ENCODE peak calls at places on chromosomes 13 and 19, in six cellular contexts. J is cardiac muscle cell, N is RWPE1, R is brain microvascular endothelial cell, X is PC-9, V is fibroblast of pulmonary artery. A is an unnamed sample.

GRCh38 chr13:48006396-48006795 is 5.3 kb upstream of the SUCLA2 start:
- DNase-seq in J (no peak), N (peak; percentile 28), R (no peak), X (peak; percentile 35), V (peak; percentile 27), A (peak; percentile 61)

GRCh38 chr19:55146078-55146647 is 2.8 kb downstream of the TNNT1 start:
- DNase-seq in J (peak; percentile 24), N (peak; percentile 73), R (no peak), X (peak; percentile 59), V (peak; percentile 24), A (peak; percentile 51)

GRCh38 chr19:30168760-30169159 is 203.4 kb upstream of the ZNF536 start:
- DNase-seq in J (no peak), N (no peak), R (no peak), X (no peak), V (no peak), A (no peak)

GRCh38 chr13:46278474-46278873 is 66.7 kb downstream of the LRRC63 start:
- DNase-seq in J (peak; percentile 14), N (no peak), R (no peak), X (no peak), V (no peak), A (no peak)

GRCh38 chr13:100510208-100510997 is 78.2 kb downstream of the GGACT start:
- DNase-seq in J (no peak), N (no peak), R (no peak), X (no peak), V (no peak), A (no peak)

GRCh38 chr19:58386166-58386575 is 898 bp upstream of the RPS5 start:
- DNase-seq in J (no peak), N (no peak), R (no peak), X (no peak), V (no peak), A (no peak)

GRCh38 chr13:23069571-23069970 is 111.2 kb upstream of the SGCG start:
- DNase-seq in J (peak; percentile 74), N (peak; percentile 59), R (no peak), X (no peak), V (peak; percentile 83), A (peak; percentile 1)

GRCh38 chr13:112447761-112448603 is 71.8 kb downstream of the SPACA7 start:
- DNase-seq in J (no peak), N (no peak), R (no peak), X (no peak), V (no peak), A (no peak)

DNA sequence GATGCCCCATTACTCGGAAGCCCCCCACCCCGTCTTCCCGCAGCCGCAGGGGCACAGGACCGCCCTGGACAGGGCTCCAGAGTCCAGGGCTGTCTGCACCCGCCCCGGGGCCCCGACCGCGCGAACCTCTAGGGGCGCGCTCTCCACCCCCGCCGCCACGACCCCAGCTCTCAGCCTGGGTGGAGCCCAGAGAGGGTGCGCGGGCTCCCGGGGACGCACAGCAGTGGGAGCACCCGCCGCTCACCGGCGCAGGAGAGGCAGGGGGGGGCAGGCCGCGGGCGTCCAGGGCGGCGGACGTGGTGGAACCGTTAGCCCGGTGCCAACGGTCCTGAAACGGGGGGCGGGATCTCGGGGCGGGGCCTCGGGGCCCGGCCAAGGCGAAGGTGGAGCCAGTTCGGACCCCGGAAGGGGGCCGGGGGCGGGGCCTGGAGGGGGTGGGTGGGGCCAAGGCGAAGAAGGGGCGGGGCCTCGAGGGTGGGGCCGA is at the start of gene ATP8B3:
- DNase-seq in J (no peak), N (peak; percentile 98), R (no peak), X (no peak), V (no peak), A (no peak)
- TF ChIP-seq CTCF in J (peak; percentile 8), N (peak; percentile 38), R (no peak), X (no peak), V (no peak), A (no peak)

GRCh38 chr13:102798653-102799543 is at the start of the genes BIVM and POGLUT2:
- DNase-seq in J (peak; percentile 95), N (peak; percentile 98), R (peak; percentile 95), X (peak; percentile 88), V (peak; percentile 94), A (peak; percentile 97)

GRCh38 chr13:102805680-102806079 is 6.8 kb downstream of the BIVM start:
- DNase-seq in J (no peak), N (no peak), R (no peak), X (no peak), V (no peak), A (no peak)

GRCh38 chr13:102799544-102800144 is 725 bp downstream of the BIVM start:
- DNase-seq in J (no peak), N (peak; percentile 13), R (peak; percentile 14), X (no peak), V (peak; percentile 19), A (peak; percentile 36)

GRCh38 chr13:102800145-102801041 is 1.5 kb downstream of the BIVM start:
- DNase-seq in J (peak; percentile 86), N (peak; percentile 79), R (peak; percentile 57), X (peak; percentile 59), V (peak; percentile 76), A (peak; percentile 83)
- TF ChIP-seq CTCF in J (peak; percentile 71), N (peak; percentile 85), R (peak; percentile 85), X (peak; percentile 82), V (peak; percentile 55), A (peak; percentile 83)

DNA sequence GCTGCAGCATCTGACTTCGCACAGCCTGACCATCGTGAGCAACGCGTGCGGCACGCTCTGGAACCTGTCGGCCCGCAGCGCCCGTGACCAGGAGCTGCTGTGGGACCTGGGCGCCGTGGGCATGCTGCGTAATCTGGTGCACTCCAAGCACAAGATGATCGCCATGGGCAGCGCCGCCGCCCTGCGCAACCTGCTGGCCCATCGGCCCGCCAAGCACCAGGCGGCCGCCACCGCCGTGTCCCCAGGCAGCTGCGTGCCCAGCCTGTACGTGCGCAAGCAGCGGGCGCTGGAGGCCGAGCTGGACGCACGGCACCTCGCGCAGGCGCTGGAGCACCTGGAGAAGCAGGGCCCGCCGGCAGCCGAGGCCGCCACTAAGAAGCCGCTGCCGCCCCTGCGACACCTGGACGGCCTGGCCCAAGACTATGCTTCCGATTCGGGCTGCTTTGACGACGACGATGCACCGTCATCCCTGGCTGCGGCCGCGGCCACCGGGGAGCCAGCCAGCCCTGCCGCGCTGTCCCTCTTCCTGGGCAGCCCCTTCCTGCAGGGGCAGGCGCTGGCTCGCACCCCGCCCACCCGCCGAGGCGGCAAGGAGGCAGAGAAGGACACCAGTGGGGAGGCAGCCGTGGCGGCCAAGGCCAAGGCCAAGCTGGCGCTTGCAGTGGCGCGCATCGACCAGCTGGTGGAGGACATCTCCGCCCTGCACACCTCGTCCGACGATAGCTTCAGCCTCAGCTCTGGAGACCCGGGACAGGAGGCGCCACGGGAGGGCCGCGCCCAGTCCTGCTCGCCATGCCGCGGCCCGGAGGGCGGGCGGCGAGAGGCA is 13.6 kb downstream of the C19orf25 start:
- DNase-seq in J (no peak), N (peak; percentile 61), R (no peak), X (no peak), V (no peak), A (peak; percentile 55)
- TF ChIP-seq CTCF in J (peak; percentile 55), N (peak; percentile 78), R (peak; percentile 56), X (no peak), V (peak; percentile 22), A (peak; percentile 33)

DNA sequence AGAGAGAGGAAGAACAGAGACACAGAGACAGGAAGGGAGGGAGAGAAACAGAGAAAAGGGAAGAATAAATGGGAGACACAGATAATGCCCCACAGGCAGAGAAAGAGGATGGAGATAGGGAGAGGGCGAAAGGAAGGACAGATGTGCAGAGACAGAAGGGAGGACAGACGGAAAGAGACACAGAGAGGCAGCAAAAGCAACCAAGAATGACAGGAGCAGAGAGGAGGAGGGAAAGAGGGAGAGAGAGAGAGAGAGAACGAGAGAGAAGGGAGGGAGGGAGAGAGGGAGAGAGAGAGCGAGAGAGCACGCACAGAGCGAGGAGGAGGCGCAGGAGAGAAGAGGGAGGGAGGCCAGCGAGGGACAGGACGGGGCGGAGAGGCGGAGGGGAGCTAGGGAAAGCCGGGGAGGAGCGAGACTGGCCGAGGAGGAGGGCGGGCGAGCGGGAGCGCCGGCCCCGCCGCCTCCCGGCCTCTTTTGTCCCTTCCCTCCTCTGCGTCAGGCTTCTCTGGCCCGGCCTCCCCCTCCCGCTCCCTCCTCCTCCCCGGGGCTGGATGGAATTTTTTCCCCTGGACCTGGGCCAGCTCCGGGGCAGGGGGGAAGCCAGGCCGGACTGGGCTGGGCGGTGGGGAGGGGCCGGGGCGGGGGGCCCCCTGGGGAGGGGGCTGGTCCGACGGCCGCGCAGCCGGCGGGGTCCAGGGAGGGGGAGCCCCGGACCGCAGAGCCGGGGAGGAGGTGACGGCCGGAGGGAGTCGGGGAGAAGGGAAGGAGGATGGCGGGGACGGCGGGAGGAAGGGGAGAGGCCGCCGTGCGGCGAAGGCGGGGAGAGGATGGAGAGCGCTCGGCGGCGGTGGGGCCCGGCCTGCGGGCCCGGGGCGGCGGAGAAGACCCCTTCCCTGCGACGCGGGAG is 4.2 kb upstream of the SPACA6 start:
- DNase-seq in J (peak; percentile 99), N (peak; percentile 75), R (peak; percentile 88), X (peak; percentile 72), V (peak; percentile 97), A (peak; percentile 95)
- TF ChIP-seq CTCF in J (no peak), N (no peak), R (peak; percentile 3), X (peak; percentile 33), V (no peak), A (no peak)

GRCh38 chr13:50387124-50387581 is 371.9 kb downstream of the KCNRG start:
- DNase-seq in J (no peak), N (no peak), R (no peak), X (no peak), V (peak; percentile 16), A (no peak)
- TF ChIP-seq CTCF in J (peak; percentile 35), N (no peak), R (peak; percentile 49), X (peak; percentile 18), V (peak; percentile 16), A (no peak)

DNA sequence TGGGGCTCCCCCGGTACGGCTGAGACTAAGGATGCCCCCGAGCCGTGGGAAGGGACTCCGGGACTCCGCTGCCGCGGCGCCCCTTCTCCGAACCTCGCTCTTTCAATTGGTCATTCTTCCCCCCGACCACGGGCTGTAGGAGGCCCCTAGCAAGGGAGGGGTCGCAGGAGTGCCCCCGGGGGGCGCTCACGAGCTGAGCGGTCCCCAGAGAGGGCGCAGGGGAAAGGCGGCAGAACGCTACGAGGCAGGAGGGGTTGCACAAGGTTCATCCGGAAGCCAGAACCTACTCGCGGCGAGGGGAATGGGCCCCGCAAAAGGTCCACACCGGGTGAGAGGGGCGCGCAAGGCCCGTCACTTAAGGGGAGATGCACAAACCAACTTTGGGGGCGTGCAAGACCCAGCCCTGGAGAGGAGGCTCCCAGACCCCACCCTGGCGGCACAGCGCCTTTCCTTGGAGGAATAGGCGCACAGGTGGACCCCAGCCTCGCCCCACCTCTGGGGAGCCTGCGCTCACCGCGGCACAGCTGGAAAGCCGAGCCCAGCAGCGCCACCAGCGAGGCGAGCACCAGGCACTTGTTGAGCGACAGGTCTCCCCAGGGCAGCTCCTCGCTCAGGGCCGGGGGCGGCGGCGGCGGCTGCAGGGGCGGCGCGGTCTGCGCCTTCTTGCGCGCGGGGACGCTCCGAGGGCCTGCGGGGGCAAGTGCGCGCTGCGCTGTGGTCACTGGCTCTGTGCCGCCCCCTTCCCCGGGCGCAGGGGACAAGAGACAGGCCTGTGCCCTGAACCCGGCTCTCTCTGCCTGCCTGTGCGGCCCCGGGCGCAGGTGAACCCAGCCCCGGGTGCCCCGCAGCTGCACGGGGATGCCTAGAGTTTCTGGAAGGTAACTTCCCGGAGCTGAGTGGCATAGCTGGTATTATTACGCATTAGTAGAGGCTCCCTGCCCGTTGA is 2.8 kb downstream of the JSRP1 start:
- DNase-seq in J (no peak), N (no peak), R (no peak), X (no peak), V (no peak), A (no peak)
- TF ChIP-seq CTCF in J (peak; percentile 19), N (no peak), R (peak; percentile 48), X (no peak), V (peak; percentile 8), A (no peak)